ENCODE peak calls at places on chromosomes 6 and 20, in eight cellular contexts. E is psoas muscle, Y is GM06990, B is WERI-Rb-1, Q is HFFc6, G is cardiac muscle cell, O is type B pancreatic cell, M is heart right ventricle. A is an unnamed sample.

GRCh38 chr20:24297928-24298327 is 171.5 kb upstream of the SYNDIG1 start:
- DNase-seq in O (no peak), Y (no peak), Q (no peak), G (no peak), E (no peak), B (peak), M (no peak), A (no peak)

GRCh38 chr6:124131259-124131658 is 327.6 kb downstream of the NKAIN2 start:
- DNase-seq in Y (no peak), G (no peak), M (no peak), O (no peak), B (no peak), E (no peak), Q (no peak), A (no peak)

GRCh38 chr6:8131265-8131897 is 29.0 kb upstream of the EEF1E1 start:
- DNase-seq in B (peak), O (peak), G (peak), M (no peak), Y (peak), E (no peak), Q (peak), A (peak)

GRCh38 chr6:167733740-167734661 is 92.7 kb upstream of the AFDN start:
- DNase-seq in Q (no peak), B (no peak), O (peak), M (no peak), G (no peak), E (no peak), Y (no peak), A (no peak)

GRCh38 chr6:73393278-73393677 is 1.4 kb upstream of the DDX43 start:
- DNase-seq in Y (no peak), B (no peak), G (no peak), Q (peak), M (no peak), O (no peak), E (no peak), A (no peak)

GRCh38 chr6:131519670-131520436 is 53.2 kb upstream of the ARG1 start:
- DNase-seq in B (peak), Q (peak), O (no peak), Y (no peak), G (peak), M (no peak), E (no peak), A (peak)

GRCh38 chr6:41706876-41707564 is 28.4 kb downstream of the TFEB start:
- DNase-seq in Q (peak), B (no peak), M (no peak), G (no peak), O (no peak), E (peak), Y (no peak), A (peak)

GRCh38 chr20:17595846-17596245 is 26.0 kb downstream of the DSTN start:
- DNase-seq in Q (no peak), Y (no peak), G (no peak), E (no peak), O (no peak), M (no peak), B (no peak), A (no peak)

GRCh38 chr6:164826831-164827468 is 482.5 kb downstream of the C6orf118 start:
- DNase-seq in B (no peak), Y (no peak), M (no peak), O (no peak), Q (no peak), E (no peak), G (peak), A (no peak)

GRCh38 chr20:57650756-57651483 is 30.7 kb upstream of the ZBP1 start:
- DNase-seq in B (no peak), M (no peak), Y (no peak), Q (no peak), O (no peak), G (no peak), E (no peak), A (peak)

GRCh38 chr6:108434222-108434621 is 126.5 kb upstream of the FOXO3 start:
- DNase-seq in Q (no peak), G (no peak), M (no peak), E (no peak), Y (no peak), B (no peak), O (no peak), A (no peak)

GRCh38 chr20:33822423-33822822 is 11.3 kb downstream of the CHMP4B start:
- DNase-seq in Y (no peak), E (no peak), O (no peak), Q (no peak), B (no peak), G (no peak), M (no peak), A (no peak)
- TF ChIP-seq CTCF in Y (no peak), E (no peak), O (no peak), Q (no peak), B (no peak), G (no peak), M (no peak), A (no peak)

GRCh38 chr6:161549977-161550655 is 276.3 kb upstream of the AGPAT4 start:
- DNase-seq in M (no peak), Y (no peak), E (no peak), B (no peak), O (no peak), Q (no peak), G (no peak), A (no peak)
- TF ChIP-seq CTCF in M (no peak), Y (no peak), E (no peak), B (no peak), O (no peak), Q (no peak), G (no peak), A (no peak)

DNA sequence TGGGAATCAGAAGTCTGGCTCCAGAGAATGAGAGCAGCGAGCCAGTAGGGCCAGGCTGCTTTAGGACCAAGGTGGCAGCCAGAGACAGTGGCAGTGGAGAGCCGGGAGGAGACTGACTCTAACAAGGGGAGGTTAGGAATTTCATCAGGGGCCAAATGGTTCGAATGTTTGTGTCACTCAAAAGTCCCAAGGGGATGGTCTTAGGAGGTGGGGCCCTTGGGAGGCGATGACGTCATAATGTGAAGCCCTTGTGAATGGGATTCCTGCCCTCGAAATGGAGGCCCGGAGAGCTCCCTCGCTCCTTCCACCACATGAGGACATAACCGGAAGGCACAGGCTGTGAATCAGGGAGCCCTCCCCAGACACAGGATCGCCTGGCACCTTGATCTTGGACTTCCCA is 299.7 kb downstream of the QKI start:
- DNase-seq in E (no peak), Y (no peak), O (no peak), Q (no peak), G (no peak), B (no peak), M (no peak), A (no peak)
- TF ChIP-seq CTCF in E (no peak), Y (no peak), O (no peak), Q (no peak), G (no peak), B (no peak), M (no peak), A (no peak)

DNA sequence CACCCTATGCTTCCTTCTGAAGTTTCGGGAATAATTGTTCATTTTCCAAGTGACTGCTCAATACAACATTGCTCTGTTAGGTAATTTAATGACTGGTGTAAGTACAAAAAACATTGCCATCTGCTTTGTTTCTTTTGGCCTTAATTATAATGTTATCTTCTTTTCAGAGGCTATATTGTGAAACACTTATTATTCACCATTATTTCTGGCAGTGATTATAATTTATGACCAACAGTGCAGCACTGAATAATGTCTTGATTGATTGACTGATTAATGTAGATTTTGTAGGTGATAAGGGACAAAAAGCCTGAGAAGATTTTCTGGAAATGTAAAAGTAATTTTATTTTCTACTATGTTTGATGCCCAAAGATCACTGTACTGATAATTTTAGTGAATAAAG is 377.7 kb downstream of the PLCB1 start:
- DNase-seq in Q (no peak), E (no peak), B (no peak), G (no peak), Y (no peak), M (no peak), O (no peak), A (no peak)
- TF ChIP-seq CTCF in Q (no peak), E (no peak), B (no peak), G (no peak), Y (no peak), M (no peak), O (no peak), A (no peak)

A was measured in GM20000.